ENCODE peak calls at places on chromosome 11, in eight cellular contexts. One of them, this sample, is unnamed.

GRCh38 chr11:63491614-63492372 is 826 bp upstream of the PLAAT5 start:
- DNase-seq in SK-N-SH: no peak
- DNase-seq in Peyer's patch: no peak
- DNase-seq in MM.1S: no peak
- DNase-seq in fibroblast of mammary gland: no peak
- DNase-seq in HFFc6: no peak
- DNase-seq in HepG2: peak
- DNase-seq in upper lobe of right lung: no peak
- DNase-seq in this sample: peak

GRCh38 chr11:86288776-86289507 is 13.1 kb upstream of the HIKESHI start:
- DNase-seq in SK-N-SH: no peak
- DNase-seq in HFFc6: no peak
- DNase-seq in MM.1S: no peak
- DNase-seq in fibroblast of mammary gland: no peak
- DNase-seq in Peyer's patch: no peak
- DNase-seq in upper lobe of right lung: no peak
- DNase-seq in HepG2: no peak
- DNase-seq in this sample: no peak

GRCh38 chr11:115418626-115419025 is 85.6 kb downstream of the CADM1 start:
- DNase-seq in Peyer's patch: no peak
- DNase-seq in HepG2: no peak
- DNase-seq in fibroblast of mammary gland: no peak
- DNase-seq in HFFc6: no peak
- DNase-seq in SK-N-SH: no peak
- DNase-seq in upper lobe of right lung: no peak
- DNase-seq in MM.1S: no peak
- DNase-seq in this sample: no peak

GRCh38 chr11:6692128-6692527 is 9.0 kb upstream of the MRPL17 start:
- DNase-seq in HepG2: no peak
- DNase-seq in HFFc6: no peak
- DNase-seq in SK-N-SH: no peak
- DNase-seq in Peyer's patch: no peak
- DNase-seq in upper lobe of right lung: no peak
- DNase-seq in MM.1S: no peak
- DNase-seq in fibroblast of mammary gland: no peak
- DNase-seq in this sample: no peak

GRCh38 chr11:73204711-73205121 is 13.4 kb upstream of the P2RY2 start:
- DNase-seq in MM.1S: no peak
- DNase-seq in HFFc6: no peak
- DNase-seq in Peyer's patch: peak
- DNase-seq in fibroblast of mammary gland: no peak
- DNase-seq in SK-N-SH: no peak
- DNase-seq in HepG2: no peak
- DNase-seq in upper lobe of right lung: peak
- DNase-seq in this sample: no peak

GRCh38 chr11:69398529-69399492 is 82.7 kb upstream of the LINC01488 start:
- DNase-seq in HepG2: no peak
- DNase-seq in MM.1S: no peak
- DNase-seq in Peyer's patch: no peak
- DNase-seq in upper lobe of right lung: peak
- DNase-seq in SK-N-SH: no peak
- DNase-seq in fibroblast of mammary gland: peak
- DNase-seq in HFFc6: no peak
- DNase-seq in this sample: peak

GRCh38 chr11:66850588-66851250 is 6.1 kb upstream of the LRFN4 start:
- DNase-seq in fibroblast of mammary gland: no peak
- DNase-seq in Peyer's patch: peak
- DNase-seq in HepG2: no peak
- DNase-seq in MM.1S: no peak
- DNase-seq in HFFc6: no peak
- DNase-seq in upper lobe of right lung: peak
- DNase-seq in SK-N-SH: peak
- DNase-seq in this sample: no peak

GRCh38 chr11:16986434-16987204 is 27.6 kb downstream of the PLEKHA7 start:
- DNase-seq in HFFc6: no peak
- DNase-seq in SK-N-SH: no peak
- DNase-seq in Peyer's patch: peak
- DNase-seq in MM.1S: peak
- DNase-seq in upper lobe of right lung: peak
- DNase-seq in HepG2: no peak
- DNase-seq in fibroblast of mammary gland: no peak
- DNase-seq in this sample: no peak

GRCh38 chr11:6926208-6927029 is at the start of gene ZNF215:
- DNase-seq in SK-N-SH: peak
- DNase-seq in fibroblast of mammary gland: peak
- DNase-seq in Peyer's patch: peak
- DNase-seq in HepG2: no peak
- DNase-seq in MM.1S: peak
- DNase-seq in upper lobe of right lung: peak
- DNase-seq in HFFc6: peak
- DNase-seq in this sample: peak

GRCh38 chr11:117600261-117600783 is 196.7 kb downstream of the DSCAML1 start:
- DNase-seq in MM.1S: no peak
- DNase-seq in fibroblast of mammary gland: no peak
- DNase-seq in HepG2: no peak
- DNase-seq in HFFc6: no peak
- DNase-seq in upper lobe of right lung: no peak
- DNase-seq in SK-N-SH: no peak
- DNase-seq in Peyer's patch: no peak
- DNase-seq in this sample: no peak

GRCh38 chr11:12460441-12460840 is 83.1 kb downstream of the PARVA start:
- DNase-seq in upper lobe of right lung: no peak
- DNase-seq in MM.1S: no peak
- DNase-seq in HFFc6: no peak
- DNase-seq in fibroblast of mammary gland: no peak
- DNase-seq in SK-N-SH: no peak
- DNase-seq in Peyer's patch: no peak
- DNase-seq in HepG2: peak
- DNase-seq in this sample: no peak

GRCh38 chr11:2447253-2447950 is 2.6 kb downstream of the KCNQ1 start:
- DNase-seq in Peyer's patch: no peak
- DNase-seq in SK-N-SH: no peak
- DNase-seq in HFFc6: no peak
- DNase-seq in upper lobe of right lung: peak
- DNase-seq in HepG2: no peak
- DNase-seq in fibroblast of mammary gland: no peak
- DNase-seq in MM.1S: no peak
- DNase-seq in this sample: no peak

GRCh38 chr11:71381781-71382505 is 66.2 kb downstream of the DHCR7 start:
- DNase-seq in SK-N-SH: no peak
- DNase-seq in upper lobe of right lung: no peak
- DNase-seq in MM.1S: peak
- DNase-seq in HepG2: no peak
- DNase-seq in fibroblast of mammary gland: no peak
- DNase-seq in HFFc6: no peak
- DNase-seq in Peyer's patch: peak
- DNase-seq in this sample: no peak

GRCh38 chr11:118922745-118923627 is 2.7 kb downstream of the BCL9L start:
- DNase-seq in Peyer's patch: no peak
- DNase-seq in MM.1S: no peak
- DNase-seq in upper lobe of right lung: no peak
- DNase-seq in fibroblast of mammary gland: no peak
- DNase-seq in HFFc6: no peak
- DNase-seq in SK-N-SH: peak
- DNase-seq in HepG2: no peak
- DNase-seq in this sample: no peak

GRCh38 chr11:97269527-97269926 is 879.7 kb downstream of the JRKL start:
- DNase-seq in HFFc6: no peak
- DNase-seq in MM.1S: no peak
- DNase-seq in upper lobe of right lung: no peak
- DNase-seq in SK-N-SH: peak
- DNase-seq in HepG2: peak
- DNase-seq in Peyer's patch: no peak
- DNase-seq in fibroblast of mammary gland: no peak
- DNase-seq in this sample: no peak

GRCh38 chr11:8959546-8960166 is 4.6 kb downstream of the TMEM9B start:
- DNase-seq in HepG2: peak
- DNase-seq in upper lobe of right lung: no peak
- DNase-seq in HFFc6: peak
- DNase-seq in SK-N-SH: peak
- DNase-seq in fibroblast of mammary gland: peak
- DNase-seq in Peyer's patch: peak
- DNase-seq in MM.1S: peak
- DNase-seq in this sample: peak

GRCh38 chr11:38593649-38594048 is 1995.6 kb upstream of the RAG2 start:
- DNase-seq in Peyer's patch: no peak
- DNase-seq in HFFc6: no peak
- DNase-seq in SK-N-SH: no peak
- DNase-seq in upper lobe of right lung: no peak
- DNase-seq in fibroblast of mammary gland: no peak
- DNase-seq in MM.1S: no peak
- DNase-seq in HepG2: no peak
- DNase-seq in this sample: peak

GRCh38 chr11:94147433-94147845 is 18.8 kb downstream of the PANX1 start:
- DNase-seq in HFFc6: no peak
- DNase-seq in fibroblast of mammary gland: no peak
- DNase-seq in Peyer's patch: no peak
- DNase-seq in MM.1S: no peak
- DNase-seq in HepG2: no peak
- DNase-seq in upper lobe of right lung: no peak
- DNase-seq in SK-N-SH: peak
- DNase-seq in this sample: no peak

GRCh38 chr11:116513894-116514293 is 258.9 kb downstream of the BUD13 start:
- DNase-seq in HFFc6: peak
- DNase-seq in fibroblast of mammary gland: peak
- DNase-seq in SK-N-SH: no peak
- DNase-seq in MM.1S: peak
- DNase-seq in upper lobe of right lung: no peak
- DNase-seq in HepG2: peak
- DNase-seq in Peyer's patch: peak
- DNase-seq in this sample: peak

GRCh38 chr11:14237333-14237988 is 121.5 kb downstream of the RRAS2 start:
- DNase-seq in Peyer's patch: peak
- DNase-seq in SK-N-SH: no peak
- DNase-seq in HFFc6: no peak
- DNase-seq in MM.1S: peak
- DNase-seq in upper lobe of right lung: no peak
- DNase-seq in fibroblast of mammary gland: no peak
- DNase-seq in HepG2: no peak
- DNase-seq in this sample: no peak

GRCh38 chr11:11534981-11535380 is 86.8 kb downstream of the GALNT18 start:
- DNase-seq in SK-N-SH: no peak
- DNase-seq in MM.1S: no peak
- DNase-seq in HFFc6: no peak
- DNase-seq in Peyer's patch: no peak
- DNase-seq in fibroblast of mammary gland: peak
- DNase-seq in upper lobe of right lung: no peak
- DNase-seq in HepG2: no peak
- DNase-seq in this sample: no peak

GRCh38 chr11:45638051-45638450 is 27.4 kb downstream of the CHST1 start:
- DNase-seq in HFFc6: no peak
- DNase-seq in Peyer's patch: no peak
- DNase-seq in SK-N-SH: no peak
- DNase-seq in MM.1S: no peak
- DNase-seq in fibroblast of mammary gland: no peak
- DNase-seq in HepG2: no peak
- DNase-seq in upper lobe of right lung: no peak
- DNase-seq in this sample: no peak

GRCh38 chr11:112464949-112465348 is 204.3 kb upstream of the PLET1 start:
- DNase-seq in SK-N-SH: no peak
- DNase-seq in fibroblast of mammary gland: no peak
- DNase-seq in upper lobe of right lung: no peak
- DNase-seq in HepG2: no peak
- DNase-seq in MM.1S: no peak
- DNase-seq in HFFc6: no peak
- DNase-seq in Peyer's patch: no peak
- DNase-seq in this sample: no peak

GRCh38 chr11:125401746-125402145 is 94.3 kb downstream of the FEZ1 start:
- DNase-seq in fibroblast of mammary gland: no peak
- DNase-seq in MM.1S: no peak
- DNase-seq in SK-N-SH: no peak
- DNase-seq in HepG2: no peak
- DNase-seq in HFFc6: no peak
- DNase-seq in Peyer's patch: no peak
- DNase-seq in upper lobe of right lung: no peak
- DNase-seq in this sample: peak

GRCh38 chr11:126857860-126858808 is 142.4 kb downstream of the KIRREL3 start:
- DNase-seq in HFFc6: no peak
- DNase-seq in MM.1S: no peak
- DNase-seq in HepG2: no peak
- DNase-seq in upper lobe of right lung: no peak
- DNase-seq in fibroblast of mammary gland: peak
- DNase-seq in Peyer's patch: no peak
- DNase-seq in SK-N-SH: peak
- DNase-seq in this sample: peak

GRCh38 chr11:109320595-109320994 is 101.4 kb upstream of the C11orf87 start:
- DNase-seq in HFFc6: peak
- DNase-seq in fibroblast of mammary gland: peak
- DNase-seq in HepG2: no peak
- DNase-seq in SK-N-SH: no peak
- DNase-seq in Peyer's patch: no peak
- DNase-seq in upper lobe of right lung: no peak
- DNase-seq in MM.1S: no peak
- DNase-seq in this sample: peak
- TF ChIP-seq CTCF in HFFc6: peak
- TF ChIP-seq CTCF in fibroblast of mammary gland: no peak
- TF ChIP-seq CTCF in HepG2: no peak
- TF ChIP-seq CTCF in SK-N-SH: peak
- TF ChIP-seq CTCF in Peyer's patch: no peak
- TF ChIP-seq CTCF in upper lobe of right lung: no peak
- TF ChIP-seq CTCF in MM.1S: no peak
- TF ChIP-seq CTCF in this sample: no peak

GRCh38 chr11:65781152-65781961 is 581 bp upstream of the AP5B1 start:
- DNase-seq in fibroblast of mammary gland: no peak
- DNase-seq in SK-N-SH: peak
- DNase-seq in upper lobe of right lung: peak
- DNase-seq in MM.1S: no peak
- DNase-seq in Peyer's patch: peak
- DNase-seq in HFFc6: no peak
- DNase-seq in HepG2: peak
- DNase-seq in this sample: no peak
- TF ChIP-seq CTCF in fibroblast of mammary gland: no peak
- TF ChIP-seq CTCF in SK-N-SH: no peak
- TF ChIP-seq CTCF in upper lobe of right lung: peak
- TF ChIP-seq CTCF in MM.1S: no peak
- TF ChIP-seq CTCF in Peyer's patch: no peak
- TF ChIP-seq CTCF in HFFc6: peak
- TF ChIP-seq CTCF in HepG2: peak
- TF ChIP-seq CTCF in this sample: no peak

GRCh38 chr11:90113541-90113940 is 20.9 kb upstream of the NAALAD2 start:
- DNase-seq in SK-N-SH: no peak
- DNase-seq in upper lobe of right lung: no peak
- DNase-seq in MM.1S: peak
- DNase-seq in fibroblast of mammary gland: peak
- DNase-seq in HFFc6: no peak
- DNase-seq in Peyer's patch: no peak
- DNase-seq in HepG2: no peak
- DNase-seq in this sample: peak
- TF ChIP-seq CTCF in SK-N-SH: peak
- TF ChIP-seq CTCF in upper lobe of right lung: peak
- TF ChIP-seq CTCF in MM.1S: peak
- TF ChIP-seq CTCF in fibroblast of mammary gland: peak
- TF ChIP-seq CTCF in HFFc6: peak
- TF ChIP-seq CTCF in Peyer's patch: peak
- TF ChIP-seq CTCF in HepG2: peak
- TF ChIP-seq CTCF in this sample: no peak

GRCh38 chr11:1438967-1439330 is 47.6 kb downstream of the MOB2 start:
- DNase-seq in Peyer's patch: no peak
- DNase-seq in upper lobe of right lung: no peak
- DNase-seq in HFFc6: no peak
- DNase-seq in MM.1S: no peak
- DNase-seq in SK-N-SH: no peak
- DNase-seq in HepG2: no peak
- DNase-seq in fibroblast of mammary gland: no peak
- DNase-seq in this sample: no peak
- TF ChIP-seq CTCF in Peyer's patch: no peak
- TF ChIP-seq CTCF in upper lobe of right lung: no peak
- TF ChIP-seq CTCF in HFFc6: no peak
- TF ChIP-seq CTCF in MM.1S: no peak
- TF ChIP-seq CTCF in SK-N-SH: no peak
- TF ChIP-seq CTCF in HepG2: no peak
- TF ChIP-seq CTCF in fibroblast of mammary gland: no peak
- TF ChIP-seq CTCF in this sample: no peak

This sample was measured in fibroblast of villous mesenchyme.